ENCODE peak calls at places on chromosomes 2 and 18, in nine cellular contexts. G is cardiac muscle cell, Z is H7, N is fibroblast of lung, I is mesenchymal stem cell, R is adrenal gland, C is aorta, D is mammary epithelial cell, Y is hepatocyte. J is an unnamed sample.

GRCh38 chr18:69580107-69580506 is 179.4 kb downstream of the DOK6 start:
- DNase-seq in D (no peak), N (no peak), Z (no peak), I (peak; percentile 32), C (no peak), G (no peak), R (no peak), Y (no peak), J (no peak)

GRCh38 chr2:135245055-135245454 is 193.0 kb downstream of the RAB3GAP1 start:
- DNase-seq in Z (no peak), R (no peak), D (peak; percentile 72), G (no peak), N (peak; percentile 67), I (peak; percentile 6), C (no peak), Y (no peak), J (no peak)

GRCh38 chr2:208033701-208034502 is 8.6 kb upstream of the PLEKHM3 start:
- DNase-seq in Y (peak; percentile 80), R (peak; percentile 64), D (peak; percentile 90), Z (peak; percentile 34), G (peak; percentile 14), I (peak; percentile 23), C (no peak), N (peak; percentile 47), J (peak; percentile 18)

GRCh38 chr2:6294791-6295190 is 570.9 kb downstream of the CMPK2 start:
- DNase-seq in C (no peak), G (no peak), Z (no peak), I (no peak), N (no peak), Y (no peak), D (no peak), R (no peak), J (no peak)

GRCh38 chr18:11320981-11321380 is 171.6 kb upstream of the PIEZO2 start:
- DNase-seq in R (no peak), Z (no peak), I (peak; percentile 54), N (peak; percentile 82), G (no peak), C (no peak), Y (no peak), D (peak; percentile 9), J (no peak)

GRCh38 chr2:191280304-191280703 is 35.1 kb downstream of the MYO1B start:
- DNase-seq in C (no peak), D (no peak), Z (peak; percentile 20), R (no peak), I (no peak), G (no peak), N (no peak), Y (no peak), J (no peak)

GRCh38 chr2:128386066-128386465 is 67.4 kb upstream of the HS6ST1 start:
- DNase-seq in R (no peak), D (no peak), N (no peak), I (no peak), Z (peak; percentile 28), C (peak; percentile 36), G (no peak), Y (no peak), J (no peak)

GRCh38 chr2:98269830-98270229 is 76.4 kb upstream of the CNGA3 start:
- DNase-seq in D (no peak), C (no peak), G (no peak), N (peak; percentile 8), Z (no peak), R (no peak), I (peak; percentile 5), Y (no peak), J (no peak)

GRCh38 chr18:49016648-49017539 is 66.1 kb upstream of the SMAD7 start:
- DNase-seq in G (peak; percentile 61), C (peak; percentile 77), Y (peak; percentile 92), D (peak; percentile 80), Z (peak; percentile 81), N (peak; percentile 92), I (peak; percentile 90), R (peak; percentile 71), J (peak; percentile 55)

GRCh38 chr2:149093579-149093978 is 55.1 kb downstream of the LYPD6B start:
- DNase-seq in Z (no peak), C (no peak), I (no peak), Y (no peak), R (no peak), G (no peak), N (no peak), D (no peak), J (no peak)

GRCh38 chr2:191927319-191927867 is 80.5 kb upstream of the CAVIN2 start:
- DNase-seq in Z (peak; percentile 14), N (peak; percentile 98), I (peak; percentile 83), G (no peak), C (peak; percentile 52), D (peak; percentile 69), Y (no peak), R (peak; percentile 78), J (peak; percentile 86)

GRCh38 chr2:237449193-237449797 is 35.3 kb upstream of the COL6A3 start:
- DNase-seq in D (no peak), Y (no peak), R (no peak), G (peak; percentile 22), N (peak; percentile 40), Z (peak; percentile 58), C (no peak), I (peak; percentile 71), J (peak; percentile 78)

GRCh38 chr18:26863122-26863879 is 2.2 kb downstream of the AQP4 start:
- DNase-seq in I (no peak), C (no peak), Z (peak; percentile 70), N (no peak), D (peak; percentile 34), Y (peak; percentile 64), G (peak; percentile 78), R (peak; percentile 45), J (no peak)

GRCh38 chr2:86372641-86373502 is 35.4 kb upstream of the REEP1 start:
- DNase-seq in D (peak; percentile 48), Z (peak; percentile 64), N (peak; percentile 33), Y (peak; percentile 72), C (no peak), G (peak; percentile 73), R (peak; percentile 68), I (peak; percentile 49), J (peak; percentile 20)

GRCh38 chr18:21808185-21808584 is 67.6 kb downstream of the MIB1 start:
- DNase-seq in Z (no peak), D (no peak), I (no peak), G (no peak), R (no peak), C (no peak), N (no peak), Y (no peak), J (no peak)

GRCh38 chr18:21799706-21800105 is 59.1 kb downstream of the MIB1 start:
- DNase-seq in R (no peak), Z (no peak), G (no peak), C (no peak), D (no peak), I (no peak), N (no peak), Y (no peak), J (no peak)

GRCh38 chr18:21805771-21806366 is 65.3 kb downstream of the MIB1 start:
- DNase-seq in N (no peak), C (peak; percentile 70), I (no peak), G (no peak), Z (no peak), Y (no peak), R (no peak), D (no peak), J (no peak)

DNA sequence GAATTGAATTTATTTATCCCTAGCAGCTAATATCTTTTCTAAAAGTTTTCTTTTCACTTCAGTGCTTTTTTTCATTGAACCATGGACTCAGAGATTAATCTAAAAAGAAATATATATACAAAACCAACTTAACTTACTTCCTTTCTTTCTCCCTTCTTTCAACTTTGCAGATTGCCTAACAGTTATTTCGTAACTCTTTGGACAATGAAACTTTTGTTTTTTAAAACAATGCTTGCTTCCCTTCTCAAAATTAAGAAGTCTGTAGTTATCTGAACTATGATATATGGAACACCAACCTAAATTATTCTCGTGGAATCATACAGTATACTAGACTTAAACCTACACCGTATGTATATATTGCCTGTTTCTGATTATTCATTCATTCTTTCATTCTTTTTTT is 62.9 kb downstream of the MIB1 start:
- DNase-seq in I (peak; percentile 8), C (no peak), N (peak; percentile 8), Z (no peak), Y (no peak), D (peak; percentile 46), G (no peak), R (no peak), J (no peak)
- H3K36me3 ChIP-seq in I (peaks cover 6% of the 10 kb centered on the region), C (no peaks in the 10 kb centered on the region), N (no peaks in the 10 kb centered on the region), Z (no peaks in the 10 kb centered on the region), Y (no peaks in the 10 kb centered on the region), D (peaks cover 6% of the 10 kb centered on the region), G (peaks cover 41% of the 10 kb centered on the region), R (peaks cover 5% of the 10 kb centered on the region), J (no peaks in the 10 kb centered on the region)

DNA sequence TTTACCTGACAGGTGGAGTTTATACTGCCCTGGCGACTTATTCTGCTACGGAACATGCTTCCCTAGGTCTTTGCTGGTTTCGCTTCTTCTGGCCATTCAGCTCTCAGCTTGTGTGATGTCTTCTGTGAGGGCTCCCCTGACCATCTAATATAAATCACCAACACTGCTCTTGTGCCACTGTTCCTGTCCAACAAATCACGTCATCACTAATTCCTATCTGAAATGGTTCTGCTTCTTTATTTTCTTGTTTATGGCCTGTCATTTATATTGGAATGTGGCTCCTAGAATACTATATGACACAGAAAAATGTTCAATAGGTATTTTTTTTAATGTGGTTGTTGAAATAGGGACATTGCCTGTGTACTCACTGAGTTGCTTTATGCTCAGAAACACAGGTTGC is 171.5 kb downstream of the CD8B2 start:
- DNase-seq in Y (no peak), G (no peak), D (no peak), Z (no peak), I (no peak), R (no peak), C (no peak), N (no peak), J (no peak)
- H3K27me3 ChIP-seq in Y (no peaks in the 10 kb centered on the region), G (no peaks in the 10 kb centered on the region), D (no peaks in the 10 kb centered on the region), Z (no peaks in the 10 kb centered on the region), I (no peaks in the 10 kb centered on the region), R (no peaks in the 10 kb centered on the region), C (no peaks in the 10 kb centered on the region), N (no peaks in the 10 kb centered on the region), J (no peaks in the 10 kb centered on the region)

GRCh38 chr18:23547806-23548205 is 38.5 kb downstream of the NPC1 start:
- DNase-seq in D (peak; percentile 57), N (peak; percentile 12), Z (no peak), R (no peak), G (no peak), Y (peak; percentile 60), C (no peak), I (peak; percentile 59), J (no peak)
- H3K36me3 ChIP-seq in D (peaks cover 53% of the 10 kb centered on the region), N (peaks cover 6% of the 10 kb centered on the region), Z (peaks cover 29% of the 10 kb centered on the region), R (peaks cover 69% of the 10 kb centered on the region), G (peaks cover 7% of the 10 kb centered on the region), Y (no peaks in the 10 kb centered on the region), C (peaks cover 7% of the 10 kb centered on the region), I (peaks cover 47% of the 10 kb centered on the region), J (no peaks in the 10 kb centered on the region)

DNA sequence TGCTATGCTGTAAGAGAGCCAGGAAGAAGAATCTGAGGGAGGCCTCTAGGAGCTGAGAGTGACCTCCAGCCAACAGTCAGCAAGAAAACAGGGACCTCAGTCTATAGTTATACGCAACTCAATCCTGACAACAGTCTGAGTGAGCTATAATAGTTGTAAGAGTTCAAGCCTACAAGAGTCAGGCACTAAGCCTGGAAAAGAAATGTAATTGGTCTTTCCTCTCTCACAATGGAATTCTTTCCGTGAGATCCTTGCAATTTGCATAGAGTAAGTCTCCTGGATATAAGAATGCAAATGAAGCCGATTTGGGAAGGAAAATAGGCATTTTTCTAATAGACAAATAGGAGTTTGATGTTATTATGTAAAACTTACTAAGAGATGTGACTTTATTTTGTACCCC is 1332.6 kb upstream of the CELF4 start:
- DNase-seq in R (no peak), C (no peak), G (no peak), I (no peak), N (no peak), Y (no peak), D (no peak), Z (no peak), J (no peak)
- H3K27me3 ChIP-seq in R (no peaks in the 10 kb centered on the region), C (no peaks in the 10 kb centered on the region), G (no peaks in the 10 kb centered on the region), I (no peaks in the 10 kb centered on the region), N (no peaks in the 10 kb centered on the region), Y (no peaks in the 10 kb centered on the region), D (no peaks in the 10 kb centered on the region), Z (no peaks in the 10 kb centered on the region), J (no peaks in the 10 kb centered on the region)

J was measured in uterus.